ENCODE peak calls at places on chromosome 15, in seven cellular contexts. B is A549; U is ovary; X is neural progenitor cell; N is heart left ventricle; Z is CD8-positive, alpha-beta T cell; T is A673. J is an unnamed sample. For H3K4me1, the result is how much of the 10 kb centered on the place peaks cover.

GRCh38 chr15:64246364-64247189 is 83.8 kb upstream of the PPIB start:
- DNase-seq in B (peak), X (no peak), Z (no peak), T (peak), U (no peak), N (no peak), J (peak)

GRCh38 chr15:29920515-29920914 is 98.2 kb upstream of the TJP1 start:
- DNase-seq in B (peak), Z (no peak), N (no peak), X (no peak), U (no peak), T (no peak), J (no peak)

GRCh38 chr15:40511472-40512133 is 40.8 kb downstream of the CHST14 start:
- DNase-seq in B (peak), Z (no peak), T (no peak), N (peak), U (peak), X (peak), J (peak)

GRCh38 chr15:39539466-39539865 is 41.4 kb upstream of the THBS1 start:
- DNase-seq in Z (no peak), B (no peak), U (no peak), T (no peak), X (no peak), N (no peak), J (no peak)

GRCh38 chr15:28112962-28113361 is 13.8 kb upstream of the OCA2 start:
- DNase-seq in X (no peak), N (no peak), B (no peak), Z (no peak), T (no peak), U (no peak), J (no peak)

GRCh38 chr15:70121656-70122297 is 24.1 kb upstream of the TLE3 start:
- DNase-seq in N (no peak), B (peak), X (no peak), Z (no peak), T (no peak), U (peak), J (no peak)

GRCh38 chr15:38259134-38259533 is 6.5 kb downstream of the SPRED1 start:
- DNase-seq in Z (no peak), U (no peak), N (no peak), T (no peak), B (no peak), X (no peak), J (no peak)

GRCh38 chr15:81301815-81302399 is 22.0 kb downstream of the STARD5 start:
- DNase-seq in N (no peak), Z (no peak), X (no peak), U (no peak), B (no peak), T (no peak), J (no peak)

GRCh38 chr15:58284293-58284692 is 146.1 kb downstream of the AQP9 start:
- DNase-seq in Z (no peak), B (no peak), U (no peak), X (no peak), N (no peak), T (no peak), J (no peak)

GRCh38 chr15:98580577-98580976 is 67.8 kb upstream of the IGF1R start:
- DNase-seq in N (no peak), X (peak), Z (no peak), U (no peak), T (no peak), B (no peak), J (no peak)

GRCh38 chr15:38266247-38266996 is 13.8 kb downstream of the SPRED1 start:
- DNase-seq in B (no peak), U (no peak), T (no peak), Z (no peak), N (no peak), X (no peak), J (no peak)

GRCh38 chr15:83305696-83306291 is 21.3 kb upstream of the BNC1 start:
- DNase-seq in N (no peak), U (no peak), Z (no peak), B (no peak), T (no peak), X (peak), J (no peak)

GRCh38 chr15:57118013-57118799 is 199.8 kb downstream of the TCF12 start:
- DNase-seq in U (no peak), B (peak), N (no peak), Z (no peak), X (no peak), T (peak), J (no peak)

GRCh38 chr15:39511000-39511914 is 69.6 kb upstream of the THBS1 start:
- DNase-seq in Z (no peak), N (peak), U (peak), X (no peak), T (no peak), B (peak), J (peak)

GRCh38 chr15:42994546-42994945 is 74.0 kb upstream of the TTBK2 start:
- DNase-seq in B (no peak), X (no peak), T (no peak), Z (no peak), N (no peak), U (no peak), J (no peak)

GRCh38 chr15:65077981-65078352 is 1.4 kb downstream of the KBTBD13 start:
- DNase-seq in T (peak), N (peak), Z (peak), B (peak), X (peak), U (peak), J (peak)

GRCh38 chr15:43190178-43190577 is 5.0 kb downstream of the CCNDBP1 start:
- DNase-seq in X (no peak), N (peak), B (no peak), U (no peak), T (no peak), Z (no peak), J (no peak)

GRCh38 chr15:78990278-78990677 is 45.4 kb upstream of the CTSH start:
- DNase-seq in Z (no peak), N (no peak), U (no peak), B (no peak), T (no peak), X (no peak), J (no peak)

GRCh38 chr15:74176262-74177208 is 3.0 kb downstream of the ISLR start:
- DNase-seq in T (no peak), N (no peak), Z (no peak), U (no peak), X (peak), B (no peak), J (peak)

GRCh38 chr15:96339662-96340347 is 9.3 kb downstream of the NR2F2 start:
- DNase-seq in X (peak), B (no peak), U (no peak), N (no peak), Z (no peak), T (peak), J (no peak)

GRCh38 chr15:86644319-86644718 is 564.6 kb downstream of the AGBL1 start:
- DNase-seq in B (no peak), U (no peak), Z (no peak), T (no peak), X (no peak), N (no peak), J (no peak)

GRCh38 chr15:47872208-47872607 is 154.9 kb downstream of the SEMA6D start:
- DNase-seq in T (no peak), B (no peak), Z (no peak), X (no peak), N (no peak), U (no peak), J (no peak)

GRCh38 chr15:32861741-32862140 is 143.9 kb downstream of the GREM1 start:
- DNase-seq in T (peak), B (no peak), Z (no peak), N (peak), X (peak), U (peak), J (peak)
- H3K4me1 ChIP-seq in T (under half), B (under half), Z (under half), N (under half), X (under half), U (under half), J (under half)

GRCh38 chr15:69049976-69050375 is 35.5 kb downstream of the NOX5 start:
- DNase-seq in N (no peak), T (no peak), U (no peak), X (no peak), B (no peak), Z (no peak), J (no peak)

GRCh38 chr15:69046781-69047180 is 32.3 kb downstream of the NOX5 start:
- DNase-seq in T (no peak), N (no peak), B (no peak), X (no peak), Z (no peak), U (no peak), J (no peak)

GRCh38 chr15:69042531-69042930 is 28.0 kb downstream of the NOX5 start:
- DNase-seq in Z (no peak), N (no peak), B (no peak), T (no peak), U (no peak), X (no peak), J (no peak)

GRCh38 chr15:69044899-69045298 is 30.4 kb downstream of the NOX5 start:
- DNase-seq in B (peak), Z (no peak), T (peak), U (no peak), X (no peak), N (no peak), J (peak)

DNA sequence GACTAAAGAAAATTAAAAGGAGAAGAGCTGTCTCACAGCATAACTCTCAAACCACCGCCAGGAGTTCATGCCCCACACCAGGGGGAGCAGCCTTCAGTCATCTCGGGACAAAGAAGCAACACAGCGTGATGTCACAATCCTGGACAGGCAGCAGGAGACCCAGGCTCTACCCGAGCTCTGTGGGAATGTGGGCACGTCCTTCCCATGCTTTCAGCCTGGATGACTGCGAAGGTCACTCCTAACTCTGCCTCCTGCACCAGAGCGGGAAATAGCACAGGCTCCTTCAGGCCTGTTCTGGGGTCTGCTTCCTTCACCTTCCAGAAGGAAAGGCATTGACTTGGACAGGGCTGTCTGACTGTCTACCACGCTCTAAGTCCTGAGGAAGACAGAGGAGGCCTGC is 31.3 kb downstream of the NOX5 start:
- DNase-seq in B (peak), X (peak), T (no peak), Z (no peak), U (no peak), N (no peak), J (no peak)
- TF ChIP-seq CTCF in B (no peak), X (peak), T (no peak), Z (no peak), U (no peak), N (no peak), J (peak)

GRCh38 chr15:55637086-55637485 is 48.9 kb upstream of the PYGO1 start:
- DNase-seq in X (no peak), B (no peak), U (no peak), T (no peak), Z (no peak), N (no peak), J (no peak)
- H3K4me1 ChIP-seq in X (under half), B (under half), U (under half), T (under half), Z (under half), N (under half), J (under half)

DNA sequence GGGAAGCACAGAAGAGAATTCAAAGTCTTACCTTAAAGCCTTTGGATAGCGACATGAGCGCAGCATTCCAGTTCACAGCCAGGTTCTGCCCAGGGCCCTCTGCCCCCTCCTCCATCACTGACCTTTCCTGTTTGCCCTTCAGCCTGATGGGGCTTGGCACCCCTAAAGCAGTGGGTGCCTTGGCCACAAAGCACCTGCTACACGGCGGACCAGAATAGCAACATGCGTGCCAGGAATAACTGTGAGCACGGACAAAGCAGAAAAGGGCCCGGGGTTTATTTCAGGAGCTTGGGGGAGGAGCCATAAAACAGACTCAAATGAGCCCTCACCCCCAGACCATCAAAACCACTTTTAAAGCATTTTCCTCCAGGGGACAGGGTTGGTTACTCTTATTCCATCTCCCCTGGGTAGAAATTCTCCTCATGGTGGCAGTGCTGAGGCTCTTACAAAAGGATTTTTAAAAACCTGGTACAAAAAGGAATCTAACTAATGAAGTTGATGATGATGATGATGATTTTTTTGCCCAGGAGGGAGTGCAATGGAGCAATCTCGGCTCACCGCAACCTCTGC is 135.4 kb downstream of the KLF13 start:
- DNase-seq in X (no peak), B (no peak), T (no peak), U (no peak), N (no peak), Z (no peak), J (no peak)
- TF ChIP-seq CTCF in X (peak), B (no peak), T (peak), U (no peak), N (no peak), Z (no peak), J (no peak)

DNA sequence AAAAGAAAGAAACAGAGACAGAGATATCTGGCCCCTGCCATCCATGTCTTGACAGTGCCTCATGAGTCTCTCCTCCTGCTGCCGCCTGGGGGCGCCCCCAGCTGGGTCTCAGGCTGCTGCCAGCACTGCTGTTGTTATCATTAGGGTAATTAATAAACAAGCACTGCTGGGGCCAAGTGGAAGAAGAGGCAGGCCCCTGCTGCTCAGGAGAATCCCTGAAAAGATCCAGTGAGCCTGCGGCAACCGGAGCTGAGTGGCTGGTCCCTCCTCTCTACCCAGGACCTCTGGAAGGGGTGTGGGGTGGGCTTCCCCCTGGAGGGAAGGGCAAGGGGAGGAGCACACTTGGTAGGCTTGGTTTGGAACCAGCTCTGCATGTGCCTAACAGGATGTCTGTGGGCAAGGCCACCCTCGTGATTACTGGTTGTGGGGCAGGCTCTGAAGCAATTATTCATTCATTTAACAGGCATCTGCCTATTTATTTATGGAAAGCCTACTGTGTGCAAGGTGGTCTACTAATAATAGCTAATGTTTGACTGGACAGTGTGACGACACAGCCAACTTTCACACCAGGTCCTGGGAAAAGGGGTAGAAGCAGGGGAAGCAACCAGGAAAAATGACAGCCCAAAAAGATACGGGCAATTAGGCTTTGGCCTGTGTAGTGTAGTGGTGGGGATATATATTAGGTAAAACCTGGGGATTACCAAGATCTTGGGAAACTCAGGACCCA is 1.2 kb upstream of the TYRO3 start:
- DNase-seq in T (peak), U (peak), Z (peak), X (peak), B (peak), N (peak), J (peak)
- H3K4me1 ChIP-seq in T (under half), U (under half), Z (under half), X (under half), B (under half), N (under half), J (under half)

GRCh38 chr15:60480149-60480548 is 1.2 kb upstream of the ICE2 start:
- DNase-seq in T (no peak), U (no peak), X (no peak), Z (no peak), N (no peak), B (no peak), J (no peak)

GRCh38 chr15:60479361-60479684 is 381 bp upstream of the ICE2 start:
- DNase-seq in Z (no peak), B (no peak), U (no peak), N (no peak), T (peak), X (no peak), J (no peak)

GRCh38 chr15:60479711-60480110 is 769 bp upstream of the ICE2 start:
- DNase-seq in X (peak), U (no peak), Z (no peak), T (no peak), N (no peak), B (no peak), J (no peak)

GRCh38 chr15:60477991-60478632 is 830 bp downstream of the ICE2 start:
- DNase-seq in N (no peak), T (no peak), X (peak), U (no peak), Z (no peak), B (peak), J (no peak)

GRCh38 chr15:60478633-60479360 is at the start of gene ICE2:
- DNase-seq in B (peak), X (peak), U (peak), Z (peak), N (peak), T (peak), J (peak)
- TF ChIP-seq CTCF in B (peak), X (no peak), U (no peak), Z (no peak), N (no peak), T (no peak), J (no peak)

J was measured in BE2C.